ENCODE peak calls at places on chromosome 2, in ten cellular contexts. T, M, Y, F, G, D, K, W, X and U are unnamed samples.

GRCh38 chr2:165144315-165144714 is 59.5 kb downstream of the SCN3A start:
- DNase-seq in Y (no peak), M (peak; percentile 8), K (no peak), T (no peak), D (no peak), G (no peak), F (no peak), W (peak; percentile 68), X (no peak), U (no peak)

GRCh38 chr2:64260817-64261216 is 116.6 kb upstream of the PELI1 start:
- DNase-seq in D (peak; percentile 71), T (no peak), M (peak; percentile 13), F (peak; percentile 48), X (no peak), W (no peak), Y (peak; percentile 71), G (peak; percentile 91), K (no peak), U (no peak)

GRCh38 chr2:73920577-73921545 is 5.8 kb upstream of the DGUOK start:
- DNase-seq in D (peak; percentile 75), Y (peak; percentile 53), X (no peak), T (no peak), K (no peak), M (peak; percentile 84), F (no peak), G (peak; percentile 80), W (peak; percentile 87), U (peak; percentile 72)

GRCh38 chr2:38146917-38147307 is 71.0 kb upstream of the CYP1B1 start:
- DNase-seq in F (no peak), X (peak; percentile 90), G (no peak), D (no peak), T (peak; percentile 98), K (peak; percentile 96), Y (no peak), M (no peak), W (peak; percentile 98), U (peak; percentile 53)

GRCh38 chr2:45935791-45936622 is 284.5 kb downstream of the PRKCE start:
- DNase-seq in T (peak; percentile 97), K (peak; percentile 99), W (peak; percentile 90), Y (peak; percentile 88), G (peak; percentile 88), D (peak; percentile 93), X (peak; percentile 93), F (peak; percentile 100), M (peak; percentile 90), U (peak; percentile 95)

GRCh38 chr2:206212673-206213513 is 53.2 kb downstream of the EEF1B2 start:
- DNase-seq in Y (no peak), G (no peak), K (peak; percentile 64), M (no peak), T (peak; percentile 43), X (no peak), F (no peak), D (no peak), W (peak; percentile 13), U (peak; percentile 42)

GRCh38 chr2:136216073-136216472 is 98.1 kb upstream of the CXCR4 start:
- DNase-seq in Y (no peak), G (no peak), X (no peak), D (no peak), T (no peak), M (no peak), W (no peak), F (no peak), K (no peak), U (no peak)

GRCh38 chr2:43388371-43388770 is 162.0 kb upstream of the ZFP36L2 start:
- DNase-seq in F (no peak), K (no peak), W (no peak), Y (no peak), T (no peak), X (no peak), D (no peak), M (no peak), G (no peak), U (peak; percentile 13)

GRCh38 chr2:184199274-184199673 is 399.1 kb upstream of the ZNF804A start:
- DNase-seq in M (no peak), Y (no peak), X (no peak), G (no peak), D (no peak), K (no peak), T (no peak), F (no peak), W (no peak), U (no peak)

GRCh38 chr2:185531721-185532120 is 206.9 kb upstream of the FSIP2 start:
- DNase-seq in G (no peak), X (no peak), F (no peak), K (no peak), M (no peak), D (no peak), Y (no peak), T (no peak), W (no peak), U (no peak)

DNA sequence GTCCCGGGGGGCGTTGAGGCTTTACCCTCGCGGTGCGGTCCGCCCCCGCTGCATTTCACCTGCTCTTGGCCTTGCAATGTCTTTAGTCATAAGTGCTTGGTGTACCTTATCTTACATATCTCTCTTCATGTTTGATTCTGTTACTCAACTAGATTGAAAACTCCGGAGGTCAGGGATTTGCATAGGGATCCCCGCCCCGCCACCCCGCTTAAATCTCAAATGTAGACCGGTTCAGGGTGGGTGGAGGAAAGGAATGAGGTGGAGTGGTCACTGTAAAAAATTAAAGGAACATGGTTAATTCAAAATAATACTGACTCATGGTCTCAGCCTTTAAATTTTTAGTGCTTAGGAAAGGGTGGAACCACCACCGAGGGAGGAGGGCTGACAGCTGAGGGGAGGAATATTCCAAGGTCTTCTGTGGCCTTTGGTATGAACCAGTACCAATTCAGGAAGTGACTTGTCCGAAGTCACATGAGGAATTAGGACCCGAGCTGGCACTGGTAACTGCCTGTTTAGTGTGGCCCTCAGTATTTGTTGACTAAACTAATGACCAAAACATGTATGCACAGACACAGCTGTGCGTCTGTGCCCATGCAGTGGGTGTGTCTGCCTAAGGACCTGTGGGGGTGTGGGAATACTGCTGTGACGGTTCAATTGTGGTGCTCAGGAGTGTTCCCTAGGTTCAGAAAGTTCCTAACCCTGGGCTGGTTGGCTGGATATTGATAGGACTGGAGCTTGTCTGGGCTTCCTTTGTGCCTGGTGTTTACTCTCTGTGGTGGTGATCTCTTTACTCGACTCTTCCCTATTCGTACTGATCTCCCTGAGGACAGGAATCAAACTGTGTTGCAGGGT is 1.0 kb downstream of the PLEKHB2 start:
- DNase-seq in D (peak; percentile 69), T (peak; percentile 59), Y (peak; percentile 63), X (no peak), W (peak; percentile 67), G (peak; percentile 84), M (peak; percentile 23), K (peak; percentile 57), F (peak; percentile 57), U (peak; percentile 31)
- H3K27ac ChIP-seq in D (peak overlapping the region; percentile 96), T (peak overlapping the region; percentile 72), Y (peak overlapping the region; percentile 96), X (peak overlapping the region; percentile 80), W (peak overlapping the region; percentile 45), G (peak overlapping the region; percentile 95), M (no peak overlapping the region), K (peak overlapping the region; percentile 75), F (peak overlapping the region; percentile 97), U (peak overlapping the region; percentile 64)

GRCh38 chr2:100861340-100861739 is 41.4 kb downstream of the NPAS2 start:
- DNase-seq in G (no peak), F (no peak), W (no peak), Y (no peak), D (no peak), K (no peak), M (no peak), X (no peak), T (no peak), U (no peak)

GRCh38 chr2:100865819-100866462 is 46.0 kb downstream of the NPAS2 start:
- DNase-seq in G (peak; percentile 19), W (no peak), T (peak; percentile 68), Y (no peak), D (no peak), M (no peak), F (no peak), K (peak; percentile 91), X (no peak), U (no peak)

GRCh38 chr2:100859902-100860301 is 40.0 kb downstream of the NPAS2 start:
- DNase-seq in T (no peak), Y (no peak), K (no peak), D (no peak), W (no peak), G (no peak), X (no peak), M (no peak), F (no peak), U (no peak)

GRCh38 chr2:100857915-100858314 is 38.0 kb downstream of the NPAS2 start:
- DNase-seq in M (no peak), W (no peak), X (peak; percentile 62), K (peak; percentile 83), G (no peak), F (no peak), T (no peak), D (no peak), Y (no peak), U (no peak)

GRCh38 chr2:100862081-100862480 is 42.1 kb downstream of the NPAS2 start:
- DNase-seq in F (no peak), X (no peak), T (no peak), M (no peak), G (no peak), D (no peak), K (no peak), W (no peak), Y (no peak), U (no peak)
- H3K27me3 ChIP-seq in F (no peaks in the 10 kb centered on the region), X (no peaks in the 10 kb centered on the region), T (no peaks in the 10 kb centered on the region), M (no peaks in the 10 kb centered on the region), G (no peaks in the 10 kb centered on the region), D (no peaks in the 10 kb centered on the region), K (no peaks in the 10 kb centered on the region), W (no peaks in the 10 kb centered on the region), Y (no peaks in the 10 kb centered on the region), U (peaks cover 9% of the 10 kb centered on the region)

GRCh38 chr2:47455411-47455810 is 52.5 kb downstream of the MSH2 start:
- DNase-seq in D (no peak), F (no peak), T (no peak), X (no peak), M (no peak), G (no peak), W (no peak), K (no peak), Y (no peak), U (no peak)

GRCh38 chr2:47457268-47457667 is 54.3 kb downstream of the MSH2 start:
- DNase-seq in Y (no peak), K (no peak), W (no peak), M (no peak), D (no peak), X (no peak), F (no peak), G (no peak), T (no peak), U (no peak)

GRCh38 chr2:47456851-47457250 is 53.9 kb downstream of the MSH2 start:
- DNase-seq in K (no peak), Y (no peak), D (no peak), W (no peak), T (no peak), F (no peak), M (no peak), X (no peak), G (no peak), U (no peak)

GRCh38 chr2:47451790-47452189 is 48.8 kb downstream of the MSH2 start:
- DNase-seq in X (no peak), F (no peak), D (no peak), K (no peak), M (no peak), Y (no peak), G (no peak), W (no peak), T (no peak), U (no peak)

GRCh38 chr2:47452761-47453160 is 49.8 kb downstream of the MSH2 start:
- DNase-seq in Y (no peak), F (no peak), W (no peak), X (no peak), D (no peak), T (no peak), K (no peak), M (no peak), G (no peak), U (no peak)
- H3K27ac ChIP-seq in Y (no peak overlapping the region), F (no peak overlapping the region), W (no peak overlapping the region), X (no peak overlapping the region), D (no peak overlapping the region), T (no peak overlapping the region), K (no peak overlapping the region), M (no peak overlapping the region), G (no peak overlapping the region), U (no peak overlapping the region)

GRCh38 chr2:29304399-29304798 is 189.2 kb downstream of the CLIP4 start:
- DNase-seq in G (no peak), M (no peak), Y (no peak), T (peak; percentile 5), W (no peak), X (no peak), D (no peak), K (peak; percentile 38), F (no peak), U (peak; percentile 76)
- H3K27me3 ChIP-seq in G (no peaks in the 10 kb centered on the region), M (no peaks in the 10 kb centered on the region), Y (no peaks in the 10 kb centered on the region), T (no peaks in the 10 kb centered on the region), W (no peaks in the 10 kb centered on the region), X (peaks cover 15% of the 10 kb centered on the region), D (no peaks in the 10 kb centered on the region), K (no peaks in the 10 kb centered on the region), F (no peaks in the 10 kb centered on the region), U (no peaks in the 10 kb centered on the region)